ENCODE peak calls at places on chromosomes 11 and 22, in nine cellular contexts. K, G, D, U, S, Z, C, E and M are unnamed samples.

GRCh38 chr11:133892126-133892525 is 46.8 kb upstream of the SPATA19 start:
- DNase-seq in K (no peak), G (no peak), D (no peak), U (no peak), S (no peak), Z (no peak), C (no peak), E (no peak), M (no peak)

GRCh38 chr11:36333897-36334296 is 37.8 kb downstream of the PRR5L start:
- DNase-seq in K (no peak), G (peak), D (peak), U (peak), S (no peak), Z (no peak), C (peak), E (no peak), M (peak)

GRCh38 chr11:45180888-45181594 is 34.6 kb downstream of the PRDM11 start:
- DNase-seq in K (peak), G (no peak), D (no peak), U (peak), S (no peak), Z (peak), C (peak), E (peak), M (peak)

GRCh38 chr11:21810650-21811049 is 382.2 kb upstream of the ANO5 start:
- DNase-seq in K (no peak), G (no peak), D (no peak), U (peak), S (no peak), Z (no peak), C (no peak), E (no peak), M (peak)

GRCh38 chr11:119417726-119418540 is 5.0 kb downstream of the THY1 start:
- DNase-seq in K (no peak), G (no peak), D (no peak), U (peak), S (peak), Z (no peak), C (no peak), E (no peak), M (no peak)

GRCh38 chr11:47765086-47765485 is 2.1 kb downstream of the FNBP4 start:
- DNase-seq in K (no peak), G (no peak), D (no peak), U (no peak), S (no peak), Z (no peak), C (no peak), E (no peak), M (no peak)

GRCh38 chr11:22670803-22671202 is 4.4 kb downstream of the GAS2 start:
- DNase-seq in K (no peak), G (no peak), D (no peak), U (peak), S (no peak), Z (no peak), C (no peak), E (no peak), M (no peak)

GRCh38 chr11:74123008-74123448 is 47.8 kb downstream of the C2CD3 start:
- DNase-seq in K (no peak), G (no peak), D (no peak), U (peak), S (no peak), Z (no peak), C (no peak), E (no peak), M (no peak)

GRCh38 chr22:24926849-24927579 is 19.5 kb downstream of the LHFPL7 start:
- DNase-seq in K (no peak), G (no peak), D (no peak), U (peak), S (no peak), Z (no peak), C (no peak), E (no peak), M (no peak)

GRCh38 chr11:46438211-46438610 is 46.6 kb upstream of the CHRM4 start:
- DNase-seq in K (no peak), G (no peak), D (no peak), U (no peak), S (no peak), Z (no peak), C (no peak), E (peak), M (peak)

GRCh38 chr11:23112987-23113886 is 253.0 kb upstream of the CCDC179 start:
- DNase-seq in K (no peak), G (peak), D (no peak), U (peak), S (no peak), Z (no peak), C (peak), E (no peak), M (peak)

GRCh38 chr11:110947100-110947499 is 234.9 kb upstream of the ARHGAP20 start:
- DNase-seq in K (peak), G (no peak), D (no peak), U (no peak), S (no peak), Z (no peak), C (no peak), E (no peak), M (no peak)

GRCh38 chr11:74069146-74070046 is 60.5 kb upstream of the UCP3 start:
- DNase-seq in K (peak), G (peak), D (no peak), U (no peak), S (peak), Z (no peak), C (peak), E (no peak), M (no peak)

GRCh38 chr11:68806931-68807844 is 34.5 kb downstream of the CPT1A start:
- DNase-seq in K (no peak), G (peak), D (no peak), U (peak), S (no peak), Z (no peak), C (no peak), E (no peak), M (no peak)

GRCh38 chr11:116710762-116711161 is 62.0 kb downstream of the BUD13 start:
- DNase-seq in K (no peak), G (no peak), D (no peak), U (no peak), S (no peak), Z (no peak), C (no peak), E (no peak), M (no peak)

GRCh38 chr11:43709689-43710088 is 29.2 kb downstream of the HSD17B12 start:
- DNase-seq in K (no peak), G (no peak), D (no peak), U (no peak), S (no peak), Z (no peak), C (no peak), E (no peak), M (no peak)

GRCh38 chr11:43706631-43707030 is 26.1 kb downstream of the HSD17B12 start:
- DNase-seq in K (no peak), G (no peak), D (no peak), U (no peak), S (no peak), Z (no peak), C (no peak), E (no peak), M (no peak)

GRCh38 chr11:43712676-43713075 is 32.1 kb downstream of the HSD17B12 start:
- DNase-seq in K (no peak), G (no peak), D (no peak), U (no peak), S (no peak), Z (no peak), C (no peak), E (no peak), M (no peak)

GRCh38 chr11:43708776-43709175 is 28.2 kb downstream of the HSD17B12 start:
- DNase-seq in K (no peak), G (no peak), D (no peak), U (peak), S (no peak), Z (no peak), C (no peak), E (no peak), M (no peak)
- TF ChIP-seq CTCF in K (no peak), G (peak), D (peak), U (peak), S (no peak), Z (peak), C (no peak), E (no peak), M (peak)

GRCh38 chr11:128484172-128484571 is 103.2 kb downstream of the ETS1 start:
- DNase-seq in K (no peak), G (no peak), D (no peak), U (no peak), S (no peak), Z (no peak), C (no peak), E (no peak), M (no peak)
- TF ChIP-seq CTCF in K (no peak), G (peak), D (no peak), U (no peak), S (no peak), Z (no peak), C (no peak), E (no peak), M (peak)

GRCh38 chr11:66268953-66269906 is 791 bp downstream of the RAB1B start:
- DNase-seq in K (no peak), G (no peak), D (no peak), U (peak), S (no peak), Z (peak), C (peak), E (peak), M (no peak)
- TF ChIP-seq CTCF in K (no peak), G (no peak), D (no peak), U (peak), S (no peak), Z (peak), C (no peak), E (no peak), M (peak)

GRCh38 chr22:21641795-21642583 is at the start of gene SDF2L1:
- DNase-seq in K (peak), G (peak), D (peak), U (peak), S (peak), Z (peak), C (peak), E (peak), M (peak)

GRCh38 chr22:21642584-21643448 is 714 bp downstream of the SDF2L1 start:
- DNase-seq in K (no peak), G (no peak), D (no peak), U (peak), S (no peak), Z (peak), C (peak), E (peak), M (peak)

GRCh38 chr22:21640810-21641209 is 1.3 kb upstream of the SDF2L1 start:
- DNase-seq in K (no peak), G (no peak), D (no peak), U (no peak), S (no peak), Z (no peak), C (no peak), E (no peak), M (no peak)

GRCh38 chr22:21641417-21641794 is 696 bp upstream of the SDF2L1 start:
- DNase-seq in K (no peak), G (peak), D (no peak), U (peak), S (no peak), Z (peak), C (peak), E (peak), M (peak)

GRCh38 chr22:21643533-21644357 is 1.6 kb downstream of the SDF2L1 start:
- DNase-seq in K (no peak), G (no peak), D (no peak), U (no peak), S (no peak), Z (no peak), C (no peak), E (no peak), M (no peak)
- TF ChIP-seq CTCF in K (no peak), G (no peak), D (no peak), U (peak), S (no peak), Z (no peak), C (no peak), E (no peak), M (peak)

GRCh38 chr11:34844466-34845112 is 71.6 kb downstream of the APIP start:
- DNase-seq in K (no peak), G (no peak), D (no peak), U (no peak), S (no peak), Z (no peak), C (no peak), E (no peak), M (no peak)
- TF ChIP-seq CTCF in K (no peak), G (no peak), D (no peak), U (no peak), S (no peak), Z (no peak), C (no peak), E (no peak), M (no peak)

DNA sequence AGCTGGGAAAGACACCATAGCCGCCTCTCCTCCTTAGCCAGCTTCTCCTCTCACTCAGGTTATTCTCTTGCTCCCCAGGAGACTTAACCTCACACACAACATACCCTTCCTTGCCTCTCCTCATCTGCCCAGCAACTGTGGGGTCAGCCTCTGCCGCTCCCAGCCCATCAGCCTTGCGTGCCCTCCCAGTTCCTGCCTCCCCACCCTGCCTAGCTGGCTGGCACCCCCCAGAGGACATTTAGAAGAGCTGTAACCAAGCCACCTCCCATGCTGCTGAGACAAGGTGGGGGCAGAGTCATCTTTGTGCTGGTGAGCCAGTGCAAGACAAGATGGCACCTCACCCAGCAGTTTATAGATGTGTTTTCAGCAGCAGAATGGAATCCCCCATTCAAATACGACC is 38.2 kb downstream of the TOM1 start:
- DNase-seq in K (no peak), G (no peak), D (no peak), U (no peak), S (no peak), Z (no peak), C (no peak), E (no peak), M (no peak)
- TF ChIP-seq CTCF in K (no peak), G (no peak), D (no peak), U (no peak), S (no peak), Z (no peak), C (no peak), E (no peak), M (no peak)

DNA sequence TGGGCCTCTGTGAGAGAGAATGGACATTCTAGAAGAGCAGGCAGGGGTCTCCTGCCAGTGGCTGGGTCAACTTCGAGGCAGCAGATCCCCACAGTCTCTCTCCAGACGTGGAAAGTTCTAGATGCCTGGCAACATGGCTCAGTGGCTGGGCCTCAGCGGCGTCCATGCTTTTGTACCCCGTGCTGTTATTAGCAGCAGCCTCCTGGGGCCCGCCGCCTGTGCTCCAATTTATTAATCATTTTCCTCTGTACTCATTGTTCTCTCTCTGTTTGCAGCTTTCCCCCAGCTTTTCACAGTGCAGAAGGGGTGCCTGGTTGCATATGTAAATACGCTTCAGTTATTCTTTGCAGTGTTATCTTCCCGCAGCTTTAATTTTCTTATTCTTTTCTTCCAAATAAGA is 515.1 kb downstream of the TBC1D22A start:
- DNase-seq in K (no peak), G (no peak), D (no peak), U (no peak), S (no peak), Z (peak), C (no peak), E (no peak), M (no peak)
- TF ChIP-seq CTCF in K (no peak), G (no peak), D (no peak), U (no peak), S (no peak), Z (no peak), C (no peak), E (no peak), M (no peak)

DNA sequence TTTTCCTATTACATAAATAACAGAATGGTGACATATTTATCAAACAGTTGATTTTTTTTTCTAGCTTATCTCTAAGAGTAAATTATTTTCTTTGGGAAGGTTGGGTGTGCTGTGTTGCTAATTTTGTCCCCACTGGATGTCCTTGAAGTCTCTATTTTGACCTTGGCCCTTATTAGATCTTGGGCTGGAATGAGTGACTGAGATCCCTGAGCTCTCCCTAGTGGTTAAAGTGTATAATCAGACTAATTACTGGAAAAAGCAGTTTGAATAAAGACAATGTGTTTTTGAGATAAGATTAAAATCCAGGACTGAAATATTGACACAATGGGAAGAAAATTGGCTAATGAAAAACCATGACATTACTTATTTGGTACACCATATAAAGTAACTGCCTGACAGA is 56.1 kb downstream of the AASDHPPT start:
- DNase-seq in K (no peak), G (no peak), D (no peak), U (no peak), S (no peak), Z (no peak), C (no peak), E (no peak), M (no peak)
- TF ChIP-seq CTCF in K (no peak), G (peak), D (no peak), U (peak), S (no peak), Z (no peak), C (no peak), E (no peak), M (peak)

GRCh38 chr11:11901917-11902316 is 60.1 kb downstream of the USP47 start:
- DNase-seq in K (no peak), G (no peak), D (no peak), U (no peak), S (no peak), Z (no peak), C (no peak), E (no peak), M (no peak)
- TF ChIP-seq CTCF in K (no peak), G (no peak), D (no peak), U (no peak), S (no peak), Z (no peak), C (no peak), E (no peak), M (no peak)